ENCODE peak calls at places on chromosome 7, in four cellular contexts. C is tibial artery, U is BJ, V is fibroblast of the aortic adventitia. P is an unnamed sample.
A peak's percentile ranks its signal among the peaks of the same experiment; 100 is the strongest.

GRCh38 chr7:92813390-92814024 is 22.9 kb downstream of the CDK6 start:
- DNase-seq in C (no peak), U (no peak), V (no peak), P (peak; percentile 71)

GRCh38 chr7:44172803-44173424 is 16.3 kb downstream of the GCK start:
- DNase-seq in C (no peak), U (no peak), V (no peak), P (no peak)

GRCh38 chr7:123615344-123615743 is 13.7 kb downstream of the ASB15 start:
- DNase-seq in C (no peak), U (peak; percentile 54), V (peak; percentile 93), P (peak; percentile 53)

GRCh38 chr7:64498270-64498669 is 64.6 kb downstream of the ZNF680 start:
- DNase-seq in C (no peak), U (no peak), V (no peak), P (no peak)

GRCh38 chr7:835491-836401 is 3.5 kb downstream of the SUN1 start:
- DNase-seq in C (no peak), U (no peak), V (no peak), P (peak; percentile 16)

GRCh38 chr7:1237704-1238255 is 5.1 kb downstream of the UNCX start:
- DNase-seq in C (no peak), U (no peak), V (no peak), P (no peak)

GRCh38 chr7:117375380-117375779 is 51.9 kb downstream of the ASZ1 start:
- DNase-seq in C (no peak), U (no peak), V (peak; percentile 42), P (peak; percentile 21)

GRCh38 chr7:151423936-151424335 is 14.1 kb upstream of the WDR86 start:
- DNase-seq in C (no peak), U (no peak), V (peak; percentile 59), P (no peak)

GRCh38 chr7:22855049-22855392 is 32.4 kb upstream of the TOMM7 start:
- DNase-seq in C (no peak), U (no peak), V (no peak), P (no peak)

GRCh38 chr7:158531661-158532060 is 56.0 kb downstream of the PTPRN2 start:
- DNase-seq in C (no peak), U (no peak), V (no peak), P (no peak)

GRCh38 chr7:101553771-101554445 is 75.2 kb downstream of the MYL10 start:
- DNase-seq in C (peak; percentile 48), U (no peak), V (no peak), P (no peak)

GRCh38 chr7:89334785-89335184 is 539.2 kb upstream of the TEX47 start:
- DNase-seq in C (no peak), U (no peak), V (no peak), P (no peak)
- TF ChIP-seq CTCF in C (no peak), U (no peak), V (no peak), P (no peak)

GRCh38 chr7:76294344-76295024 is 8.0 kb upstream of the HSPB1 start:
- DNase-seq in C (peak; percentile 99), U (peak; percentile 71), V (peak; percentile 97), P (peak; percentile 98)
- H3K4me3 ChIP-seq in C (peak overlapping the region; percentile 45), U (peak overlapping the region; percentile 28), V (peak overlapping the region; percentile 57), P (peak overlapping the region; percentile 33)

GRCh38 chr7:138838166-138838565 is 40.2 kb upstream of the ATP6V0A4 start:
- DNase-seq in C (no peak), U (no peak), V (no peak), P (no peak)
- TF ChIP-seq CTCF in C (no peak), U (no peak), V (no peak), P (no peak)

GRCh38 chr7:27148031-27148775 is 629 bp upstream of the HOXA6 start:
- DNase-seq in C (peak; percentile 80), U (no peak), V (no peak), P (peak; percentile 68)
- H3K4me3 ChIP-seq in C (peak overlapping the region; percentile 78), U (no peak overlapping the region), V (no peak overlapping the region), P (peak overlapping the region; percentile 72)